ENCODE peak calls at places on chromosomes 3 and 15, in ten cellular contexts. One of them, this sample, is unnamed.

GRCh38 chr3:194638991-194639605 is 5.9 kb upstream of the TMEM44 start:
- DNase-seq in spleen: no peak
- DNase-seq in lower leg skin: no peak
- DNase-seq in fibroblast of the aortic adventitia: no peak
- DNase-seq in psoas muscle: no peak
- DNase-seq in glutamatergic neuron: no peak
- DNase-seq in IMR-90: no peak
- DNase-seq in HFF-Myc: no peak
- DNase-seq in endothelial cell: no peak
- DNase-seq in WERI-Rb-1: no peak
- DNase-seq in this sample: no peak

GRCh38 chr3:117735481-117736101 is 1026.0 kb downstream of the TUSC7 start:
- DNase-seq in spleen: no peak
- DNase-seq in lower leg skin: no peak
- DNase-seq in fibroblast of the aortic adventitia: peak; percentile 83
- DNase-seq in psoas muscle: no peak
- DNase-seq in glutamatergic neuron: no peak
- DNase-seq in IMR-90: peak; percentile 91
- DNase-seq in HFF-Myc: peak; percentile 26
- DNase-seq in endothelial cell: no peak
- DNase-seq in WERI-Rb-1: no peak
- DNase-seq in this sample: no peak

GRCh38 chr3:22485943-22486342 is 717.2 kb upstream of the UBE2E2 start:
- DNase-seq in spleen: no peak
- DNase-seq in lower leg skin: no peak
- DNase-seq in fibroblast of the aortic adventitia: no peak
- DNase-seq in psoas muscle: no peak
- DNase-seq in glutamatergic neuron: no peak
- DNase-seq in IMR-90: no peak
- DNase-seq in HFF-Myc: no peak
- DNase-seq in endothelial cell: no peak
- DNase-seq in WERI-Rb-1: no peak
- DNase-seq in this sample: no peak

GRCh38 chr3:135623558-135623957 is 342.0 kb upstream of the PPP2R3A start:
- DNase-seq in spleen: no peak
- DNase-seq in lower leg skin: no peak
- DNase-seq in fibroblast of the aortic adventitia: no peak
- DNase-seq in psoas muscle: no peak
- DNase-seq in glutamatergic neuron: no peak
- DNase-seq in IMR-90: no peak
- DNase-seq in HFF-Myc: no peak
- DNase-seq in endothelial cell: no peak
- DNase-seq in WERI-Rb-1: no peak
- DNase-seq in this sample: no peak

GRCh38 chr15:79640206-79640605 is 208.1 kb downstream of the MINAR1 start:
- DNase-seq in spleen: no peak
- DNase-seq in lower leg skin: no peak
- DNase-seq in fibroblast of the aortic adventitia: peak; percentile 87
- DNase-seq in psoas muscle: no peak
- DNase-seq in glutamatergic neuron: no peak
- DNase-seq in IMR-90: peak; percentile 84
- DNase-seq in HFF-Myc: peak; percentile 68
- DNase-seq in endothelial cell: no peak
- DNase-seq in WERI-Rb-1: no peak
- DNase-seq in this sample: no peak

GRCh38 chr3:128235207-128235933 is 82.1 kb downstream of the EEFSEC start:
- DNase-seq in spleen: no peak
- DNase-seq in lower leg skin: no peak
- DNase-seq in fibroblast of the aortic adventitia: no peak
- DNase-seq in psoas muscle: no peak
- DNase-seq in glutamatergic neuron: no peak
- DNase-seq in IMR-90: peak; percentile 15
- DNase-seq in HFF-Myc: peak; percentile 41
- DNase-seq in endothelial cell: no peak
- DNase-seq in WERI-Rb-1: no peak
- DNase-seq in this sample: no peak

GRCh38 chr3:156142649-156143048 is 22.3 kb downstream of the KCNAB1 start:
- DNase-seq in spleen: no peak
- DNase-seq in lower leg skin: no peak
- DNase-seq in fibroblast of the aortic adventitia: peak; percentile 50
- DNase-seq in psoas muscle: no peak
- DNase-seq in glutamatergic neuron: no peak
- DNase-seq in IMR-90: no peak
- DNase-seq in HFF-Myc: no peak
- DNase-seq in endothelial cell: no peak
- DNase-seq in WERI-Rb-1: no peak
- DNase-seq in this sample: no peak

GRCh38 chr15:71496336-71496955 is 313.9 kb upstream of the NR2E3 start:
- DNase-seq in spleen: no peak
- DNase-seq in lower leg skin: no peak
- DNase-seq in fibroblast of the aortic adventitia: peak; percentile 72
- DNase-seq in psoas muscle: no peak
- DNase-seq in glutamatergic neuron: no peak
- DNase-seq in IMR-90: peak; percentile 62
- DNase-seq in HFF-Myc: no peak
- DNase-seq in endothelial cell: no peak
- DNase-seq in WERI-Rb-1: no peak
- DNase-seq in this sample: no peak

GRCh38 chr15:57003418-57003817 is 85.0 kb downstream of the TCF12 start:
- DNase-seq in spleen: no peak
- DNase-seq in lower leg skin: no peak
- DNase-seq in fibroblast of the aortic adventitia: peak; percentile 46
- DNase-seq in psoas muscle: no peak
- DNase-seq in glutamatergic neuron: no peak
- DNase-seq in IMR-90: peak; percentile 93
- DNase-seq in HFF-Myc: no peak
- DNase-seq in endothelial cell: no peak
- DNase-seq in WERI-Rb-1: no peak
- DNase-seq in this sample: no peak

GRCh38 chr3:162285252-162285651 is 788.6 kb downstream of the OTOL1 start:
- DNase-seq in spleen: no peak
- DNase-seq in lower leg skin: no peak
- DNase-seq in fibroblast of the aortic adventitia: no peak
- DNase-seq in psoas muscle: no peak
- DNase-seq in glutamatergic neuron: no peak
- DNase-seq in IMR-90: no peak
- DNase-seq in HFF-Myc: no peak
- DNase-seq in endothelial cell: no peak
- DNase-seq in WERI-Rb-1: no peak
- DNase-seq in this sample: no peak

GRCh38 chr15:80480909-80481308 is 76.7 kb downstream of the ARNT2 start:
- DNase-seq in spleen: no peak
- DNase-seq in lower leg skin: peak; percentile 57
- DNase-seq in fibroblast of the aortic adventitia: peak; percentile 100
- DNase-seq in psoas muscle: peak; percentile 67
- DNase-seq in glutamatergic neuron: no peak
- DNase-seq in IMR-90: peak; percentile 97
- DNase-seq in HFF-Myc: no peak
- DNase-seq in endothelial cell: no peak
- DNase-seq in WERI-Rb-1: no peak
- DNase-seq in this sample: no peak

DNA sequence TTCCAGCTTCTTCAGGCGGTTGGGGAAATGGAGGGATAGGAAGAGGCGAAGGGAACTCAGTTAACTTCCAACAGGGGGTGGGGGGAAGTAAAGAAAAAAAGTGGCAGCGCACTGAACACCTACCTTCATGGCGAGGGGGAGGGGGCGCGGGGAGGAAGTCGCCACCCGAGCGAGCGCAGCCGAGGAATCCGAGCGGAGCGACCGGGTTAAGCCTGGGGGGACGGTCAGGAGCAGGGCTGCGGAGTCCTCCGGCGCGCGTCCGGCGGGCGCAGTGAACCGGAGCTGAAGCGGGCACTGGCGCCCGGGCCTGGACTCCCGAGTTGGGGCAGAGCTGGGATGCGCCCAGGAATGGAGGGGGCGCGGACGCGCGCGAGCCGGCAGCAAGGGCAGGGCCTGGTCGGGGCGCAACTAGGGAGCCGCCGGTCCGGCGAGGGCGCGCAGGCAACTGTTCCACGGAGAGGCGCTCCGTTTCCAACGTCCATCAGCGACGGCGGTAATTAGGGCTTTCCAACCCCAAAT is at the start of gene WNT5A:
- DNase-seq in spleen: peak; percentile 79
- DNase-seq in lower leg skin: no peak
- DNase-seq in fibroblast of the aortic adventitia: peak; percentile 61
- DNase-seq in psoas muscle: peak; percentile 72
- DNase-seq in glutamatergic neuron: peak; percentile 54
- DNase-seq in IMR-90: no peak
- DNase-seq in HFF-Myc: no peak
- DNase-seq in endothelial cell: peak; percentile 55
- DNase-seq in WERI-Rb-1: peak; percentile 39
- DNase-seq in this sample: peak; percentile 62
- TF ChIP-seq CTCF in spleen: no peak
- TF ChIP-seq CTCF in lower leg skin: no peak
- TF ChIP-seq CTCF in fibroblast of the aortic adventitia: no peak
- TF ChIP-seq CTCF in psoas muscle: no peak
- TF ChIP-seq CTCF in glutamatergic neuron: no peak
- TF ChIP-seq CTCF in IMR-90: no peak
- TF ChIP-seq CTCF in HFF-Myc: no peak
- TF ChIP-seq CTCF in endothelial cell: no peak
- TF ChIP-seq CTCF in WERI-Rb-1: no peak
- TF ChIP-seq CTCF in this sample: no peak

DNA sequence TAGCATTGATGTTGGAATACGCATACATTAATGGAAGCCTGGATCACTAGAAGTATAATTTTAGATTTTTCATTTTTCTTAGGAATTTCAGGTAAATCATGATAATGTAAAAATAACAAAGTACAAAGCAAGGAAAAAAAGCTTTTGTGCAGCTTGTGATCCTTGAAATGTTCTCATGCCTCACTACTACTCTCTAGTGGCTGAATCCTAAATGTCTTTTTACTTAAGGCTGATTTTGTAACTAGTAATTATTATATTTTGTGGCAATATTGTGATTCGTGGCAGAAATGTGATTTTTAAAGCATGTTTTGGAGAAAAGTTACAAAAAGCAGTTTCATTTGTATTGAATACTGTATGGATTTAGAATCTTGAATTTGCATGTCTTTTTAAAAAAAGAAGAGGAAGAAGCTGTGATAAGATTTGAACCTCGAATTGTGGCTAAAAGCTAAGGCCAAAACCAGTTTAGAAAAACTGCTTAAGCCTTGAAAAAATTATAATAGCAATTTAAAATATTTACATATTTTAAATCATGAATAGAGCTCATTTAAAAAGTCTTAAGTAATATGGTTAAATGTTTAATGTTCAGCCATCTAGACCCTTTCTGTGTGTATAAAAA is 39.0 kb downstream of the U2SURP start:
- DNase-seq in spleen: no peak
- DNase-seq in lower leg skin: no peak
- DNase-seq in fibroblast of the aortic adventitia: peak; percentile 55
- DNase-seq in psoas muscle: no peak
- DNase-seq in glutamatergic neuron: no peak
- DNase-seq in IMR-90: peak; percentile 56
- DNase-seq in HFF-Myc: no peak
- DNase-seq in endothelial cell: no peak
- DNase-seq in WERI-Rb-1: no peak
- DNase-seq in this sample: no peak
- TF ChIP-seq CTCF in spleen: peak; percentile 8
- TF ChIP-seq CTCF in lower leg skin: no peak
- TF ChIP-seq CTCF in fibroblast of the aortic adventitia: peak; percentile 68
- TF ChIP-seq CTCF in psoas muscle: peak; percentile 34
- TF ChIP-seq CTCF in glutamatergic neuron: peak; percentile 52
- TF ChIP-seq CTCF in IMR-90: peak; percentile 50
- TF ChIP-seq CTCF in HFF-Myc: peak; percentile 34
- TF ChIP-seq CTCF in endothelial cell: peak; percentile 40
- TF ChIP-seq CTCF in WERI-Rb-1: peak; percentile 32
- TF ChIP-seq CTCF in this sample: no peak

GRCh38 chr15:33188159-33188558 is 6.4 kb downstream of the FMN1 start:
- DNase-seq in spleen: no peak
- DNase-seq in lower leg skin: no peak
- DNase-seq in fibroblast of the aortic adventitia: no peak
- DNase-seq in psoas muscle: no peak
- DNase-seq in glutamatergic neuron: no peak
- DNase-seq in IMR-90: no peak
- DNase-seq in HFF-Myc: no peak
- DNase-seq in endothelial cell: no peak
- DNase-seq in WERI-Rb-1: no peak
- DNase-seq in this sample: no peak

GRCh38 chr15:33183334-33183733 is 11.2 kb downstream of the FMN1 start:
- DNase-seq in spleen: no peak
- DNase-seq in lower leg skin: no peak
- DNase-seq in fibroblast of the aortic adventitia: no peak
- DNase-seq in psoas muscle: no peak
- DNase-seq in glutamatergic neuron: no peak
- DNase-seq in IMR-90: no peak
- DNase-seq in HFF-Myc: no peak
- DNase-seq in endothelial cell: no peak
- DNase-seq in WERI-Rb-1: no peak
- DNase-seq in this sample: no peak

GRCh38 chr15:33179874-33180273 is 14.6 kb downstream of the FMN1 start:
- DNase-seq in spleen: no peak
- DNase-seq in lower leg skin: no peak
- DNase-seq in fibroblast of the aortic adventitia: no peak
- DNase-seq in psoas muscle: no peak
- DNase-seq in glutamatergic neuron: no peak
- DNase-seq in IMR-90: no peak
- DNase-seq in HFF-Myc: no peak
- DNase-seq in endothelial cell: no peak
- DNase-seq in WERI-Rb-1: no peak
- DNase-seq in this sample: no peak

DNA sequence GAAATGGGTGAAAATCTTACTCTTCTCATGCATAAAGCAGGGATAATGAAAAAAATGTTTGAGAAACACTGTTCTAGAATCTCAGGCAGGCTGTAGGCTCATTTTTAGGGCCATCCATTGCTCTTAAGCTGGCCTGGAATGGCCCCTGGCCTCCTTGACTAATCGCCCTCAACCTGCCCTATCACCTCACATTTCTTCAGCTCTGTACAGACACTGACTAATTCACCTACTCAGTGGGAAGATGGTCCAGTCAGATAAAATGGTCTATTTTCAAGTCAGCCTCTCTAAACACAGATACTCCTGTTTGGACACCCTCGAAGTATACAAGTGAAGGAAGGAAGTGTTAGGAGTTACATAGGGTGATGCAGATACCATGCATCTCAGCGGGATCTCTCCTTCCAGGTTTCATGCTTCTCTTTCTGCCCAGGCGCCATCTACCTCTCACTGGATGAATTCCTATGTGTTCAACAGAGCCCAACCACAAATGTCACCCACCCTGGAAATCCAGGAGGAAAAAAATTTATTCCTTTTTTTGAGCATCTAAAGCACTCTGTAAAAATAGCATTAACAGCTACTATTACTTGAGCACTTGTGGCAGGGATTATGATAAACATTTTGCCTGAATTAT is 12.1 kb downstream of the FMN1 start:
- DNase-seq in spleen: no peak
- DNase-seq in lower leg skin: no peak
- DNase-seq in fibroblast of the aortic adventitia: no peak
- DNase-seq in psoas muscle: no peak
- DNase-seq in glutamatergic neuron: no peak
- DNase-seq in IMR-90: no peak
- DNase-seq in HFF-Myc: no peak
- DNase-seq in endothelial cell: no peak
- DNase-seq in WERI-Rb-1: peak; percentile 32
- DNase-seq in this sample: no peak
- TF ChIP-seq CTCF in spleen: no peak
- TF ChIP-seq CTCF in lower leg skin: no peak
- TF ChIP-seq CTCF in fibroblast of the aortic adventitia: no peak
- TF ChIP-seq CTCF in psoas muscle: no peak
- TF ChIP-seq CTCF in glutamatergic neuron: no peak
- TF ChIP-seq CTCF in IMR-90: no peak
- TF ChIP-seq CTCF in HFF-Myc: no peak
- TF ChIP-seq CTCF in endothelial cell: no peak
- TF ChIP-seq CTCF in WERI-Rb-1: peak; percentile 37
- TF ChIP-seq CTCF in this sample: no peak

GRCh38 chr3:49007771-49008528 is 759 bp downstream of the WDR6 start:
- DNase-seq in spleen: peak; percentile 97
- DNase-seq in lower leg skin: peak; percentile 89
- DNase-seq in fibroblast of the aortic adventitia: peak; percentile 84
- DNase-seq in psoas muscle: peak; percentile 95
- DNase-seq in glutamatergic neuron: peak; percentile 95
- DNase-seq in IMR-90: peak; percentile 71
- DNase-seq in HFF-Myc: no peak
- DNase-seq in endothelial cell: peak; percentile 83
- DNase-seq in WERI-Rb-1: peak; percentile 92
- DNase-seq in this sample: peak; percentile 80
- TF ChIP-seq CTCF in spleen: no peak
- TF ChIP-seq CTCF in lower leg skin: peak; percentile 4
- TF ChIP-seq CTCF in fibroblast of the aortic adventitia: no peak
- TF ChIP-seq CTCF in psoas muscle: no peak
- TF ChIP-seq CTCF in glutamatergic neuron: no peak
- TF ChIP-seq CTCF in IMR-90: no peak
- TF ChIP-seq CTCF in HFF-Myc: no peak
- TF ChIP-seq CTCF in endothelial cell: no peak
- TF ChIP-seq CTCF in WERI-Rb-1: no peak
- TF ChIP-seq CTCF in this sample: no peak

This sample was measured in mesothelial cell of epicardium.